ENCODE peak calls at places on chromosomes 1 and 21, in eight cellular contexts. X is kidney; P is CD4-positive, CD25-positive, alpha-beta regulatory T cell; C is small intestine; D is CD8-positive, alpha-beta memory T cell; M is upper lobe of right lung; B is IMR-90; V is cardiac muscle cell. R is an unnamed sample. For H3K9me3, the result is how much of the 10 kb centered on the place peaks cover.

GRCh38 chr1:224359207-224359606 is 2.5 kb downstream of the CNIH4 start:
- DNase-seq in B (no peak), X (no peak), M (no peak), D (no peak), V (no peak), C (no peak), P (no peak), R (no peak)

GRCh38 chr1:156767879-156768608 is 709 bp downstream of the PRCC start:
- DNase-seq in C (peak), P (peak), D (no peak), M (peak), V (peak), X (peak), B (no peak), R (peak)

GRCh38 chr1:30541721-30542485 is 181.5 kb downstream of the MATN1 start:
- DNase-seq in D (no peak), P (no peak), C (no peak), V (no peak), M (no peak), X (no peak), B (no peak), R (no peak)

GRCh38 chr1:66364578-66365391 is 169.2 kb upstream of the SGIP1 start:
- DNase-seq in B (peak), X (no peak), C (no peak), M (no peak), D (no peak), V (no peak), P (no peak), R (no peak)

GRCh38 chr1:35111106-35111505 is 31.9 kb downstream of the ZMYM1 start:
- DNase-seq in P (no peak), M (no peak), D (no peak), V (no peak), B (peak), X (no peak), C (no peak), R (no peak)

GRCh38 chr1:150061632-150062101 is 5.9 kb upstream of the VPS45 start:
- DNase-seq in X (no peak), B (peak), D (no peak), V (no peak), C (no peak), M (no peak), P (no peak), R (no peak)

GRCh38 chr1:20250346-20250989 is 40.2 kb upstream of the VWA5B1 start:
- DNase-seq in B (peak), P (no peak), C (peak), M (no peak), D (no peak), V (no peak), X (peak), R (no peak)

GRCh38 chr1:65068202-65069011 is 79.6 kb upstream of the AK4 start:
- DNase-seq in M (no peak), D (peak), X (no peak), V (no peak), P (no peak), B (peak), C (peak), R (no peak)

GRCh38 chr1:66402194-66402593 is 131.8 kb upstream of the SGIP1 start:
- DNase-seq in B (no peak), P (no peak), V (no peak), D (no peak), C (no peak), X (peak), M (no peak), R (peak)

GRCh38 chr21:31161157-31161556 is 122.9 kb upstream of the KRTAP19-8 start:
- DNase-seq in D (no peak), M (no peak), X (no peak), C (no peak), V (peak), B (peak), P (peak), R (no peak)

GRCh38 chr1:90850181-90850924 is 133.3 kb upstream of the BARHL2 start:
- DNase-seq in P (no peak), C (peak), M (peak), B (no peak), V (peak), D (no peak), X (no peak), R (peak)

GRCh38 chr1:107934573-107934972 is 30.4 kb downstream of the VAV3 start:
- DNase-seq in C (no peak), M (no peak), D (no peak), X (no peak), P (no peak), V (no peak), B (no peak), R (no peak)

GRCh38 chr21:46078322-46078981 is 19.5 kb upstream of the COL6A2 start:
- DNase-seq in V (no peak), B (no peak), C (no peak), X (peak), D (no peak), P (no peak), M (peak), R (peak)

GRCh38 chr1:112196731-112197130 is 199.3 kb upstream of the CTTNBP2NL start:
- DNase-seq in C (no peak), X (no peak), B (no peak), D (no peak), P (no peak), M (no peak), V (no peak), R (no peak)

GRCh38 chr1:99756598-99756997 is 9.8 kb downstream of the FRRS1 start:
- DNase-seq in V (no peak), D (no peak), M (no peak), X (no peak), B (peak), C (no peak), P (no peak), R (no peak)

GRCh38 chr1:205346956-205347574 is 9.7 kb downstream of the KLHDC8A start:
- DNase-seq in B (no peak), C (no peak), P (no peak), V (no peak), M (no peak), D (no peak), X (peak), R (no peak)

GRCh38 chr1:203448521-203449061 is 27.0 kb upstream of the PRELP start:
- DNase-seq in M (no peak), V (no peak), X (peak), C (no peak), B (no peak), D (no peak), P (no peak), R (no peak)

GRCh38 chr1:115218696-115219095 is 119.4 kb downstream of the NGF start:
- DNase-seq in D (no peak), V (no peak), C (no peak), X (no peak), M (no peak), B (no peak), P (no peak), R (no peak)

GRCh38 chr21:20802201-20802600 is 196.0 kb upstream of the NCAM2 start:
- DNase-seq in D (no peak), V (no peak), B (no peak), C (no peak), P (no peak), M (no peak), X (no peak), R (no peak)
- H3K9me3 ChIP-seq in D (under half), V (under half), B (under half), C (under half), P (under half), M (under half), X (under half), R (under half)

DNA sequence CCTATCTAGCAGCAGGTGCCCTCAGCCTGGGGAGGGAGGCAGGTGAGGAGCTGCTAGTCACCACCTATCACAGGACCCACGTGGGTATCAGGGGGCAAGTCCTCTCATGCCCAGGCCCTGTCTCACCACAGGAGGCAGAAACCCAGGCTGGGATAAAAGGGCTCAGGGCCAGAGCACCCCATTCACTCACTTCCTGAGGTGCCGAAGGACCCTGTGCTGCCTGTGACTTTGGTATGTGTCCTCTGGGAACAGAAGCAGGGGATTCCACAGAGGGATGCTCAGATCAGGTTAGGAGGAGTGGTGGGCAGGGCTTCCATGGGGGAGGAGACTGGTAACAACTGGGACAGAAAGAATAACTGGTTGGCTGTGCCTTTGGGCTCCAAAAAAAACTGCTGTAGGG is at the start of gene LCE1E:
- DNase-seq in D (no peak), X (no peak), C (no peak), M (no peak), V (no peak), P (no peak), B (no peak), R (no peak)
- H3K9me3 ChIP-seq in D (under half), X (under half), C (under half), M (under half), V (under half), P (under half), B (under half), R (under half)

DNA sequence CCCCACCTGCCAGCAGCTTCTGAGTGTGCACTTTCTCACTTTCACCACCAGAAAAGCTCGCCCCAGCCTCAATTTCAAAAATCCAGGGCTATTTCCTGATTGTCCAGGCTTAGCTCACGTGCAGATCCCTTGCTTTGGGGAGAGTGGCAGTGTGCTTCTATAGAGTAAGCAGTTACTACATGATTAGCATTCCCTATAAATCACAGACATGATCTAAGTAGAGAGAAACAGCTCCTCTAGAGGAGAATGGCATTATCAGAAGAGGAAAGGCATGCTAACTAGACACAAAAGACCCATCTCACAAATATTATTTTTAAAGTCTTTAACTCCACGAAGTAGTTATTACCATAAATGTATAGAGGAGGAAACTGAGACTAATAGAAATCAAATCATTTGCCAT is 455.9 kb upstream of the PKN2 start:
- DNase-seq in D (no peak), B (no peak), M (no peak), V (no peak), X (no peak), C (peak), P (no peak), R (no peak)
- H3K9me3 ChIP-seq in D (under half), B (under half), M (under half), V (under half), X (under half), C (under half), P (under half), R (under half)

GRCh38 chr1:37817481-37817880 is 9.5 kb upstream of the YRDC start:
- DNase-seq in P (no peak), D (no peak), C (no peak), X (no peak), V (no peak), B (peak), M (no peak), R (peak)

GRCh38 chr1:37809942-37810341 is 1.9 kb upstream of the YRDC start:
- DNase-seq in P (no peak), V (no peak), D (no peak), X (no peak), M (no peak), B (no peak), C (no peak), R (no peak)

GRCh38 chr1:37811027-37811655 is 3.1 kb upstream of the YRDC start:
- DNase-seq in P (peak), V (peak), X (no peak), B (peak), M (peak), D (peak), C (peak), R (peak)

GRCh38 chr1:37808369-37809319 is 636 bp upstream of the YRDC start:
- DNase-seq in D (no peak), C (peak), B (peak), V (peak), M (peak), P (no peak), X (peak), R (peak)

GRCh38 chr1:37814257-37814656 is 6.2 kb upstream of the YRDC start:
- DNase-seq in C (no peak), P (no peak), X (no peak), V (no peak), M (no peak), B (no peak), D (no peak), R (no peak)
- H3K9me3 ChIP-seq in C (under half), P (under half), X (under half), V (under half), M (under half), B (under half), D (under half), R (under half)

GRCh38 chr1:14334336-14335176 is 263.9 kb upstream of the KAZN start:
- DNase-seq in P (no peak), M (no peak), V (no peak), B (no peak), D (no peak), C (peak), X (no peak), R (no peak)
- H3K9me3 ChIP-seq in P (under half), M (under half), V (under half), B (under half), D (under half), C (under half), X (under half), R (under half)

DNA sequence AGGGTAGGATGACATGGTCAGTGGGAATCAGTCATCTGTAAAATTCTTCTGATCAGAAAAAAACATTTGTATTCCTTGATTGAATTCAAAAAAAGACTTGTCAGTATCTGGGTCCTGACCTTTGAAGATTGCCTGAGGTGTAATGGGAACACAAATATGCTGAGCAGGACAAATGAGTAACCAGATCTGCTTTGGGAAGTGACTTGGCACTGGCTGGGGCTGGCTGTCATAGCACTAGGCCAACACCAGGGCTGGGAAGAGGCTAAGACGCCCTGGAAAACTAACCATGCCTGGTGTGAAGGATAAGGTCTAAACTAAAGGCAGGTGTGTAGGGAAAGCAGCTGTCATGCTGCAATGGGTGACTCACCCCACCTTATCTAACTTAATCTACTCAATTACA is 452.9 kb upstream of the BEND5 start:
- DNase-seq in D (no peak), P (no peak), V (no peak), B (no peak), C (peak), X (peak), M (no peak), R (no peak)
- H3K9me3 ChIP-seq in D (under half), P (under half), V (under half), B (under half), C (under half), X (under half), M (under half), R (under half)

GRCh38 chr1:143625886-143626285 is 345.9 kb downstream of the FAM72C start:
- DNase-seq in V (no peak), D (no peak), B (no peak), P (no peak), C (no peak), X (no peak), M (no peak), R (no peak)
- H3K9me3 ChIP-seq in V (under half), D (under half), B (under half), P (under half), C (under half), X (under half), M (under half), R (under half)

DNA sequence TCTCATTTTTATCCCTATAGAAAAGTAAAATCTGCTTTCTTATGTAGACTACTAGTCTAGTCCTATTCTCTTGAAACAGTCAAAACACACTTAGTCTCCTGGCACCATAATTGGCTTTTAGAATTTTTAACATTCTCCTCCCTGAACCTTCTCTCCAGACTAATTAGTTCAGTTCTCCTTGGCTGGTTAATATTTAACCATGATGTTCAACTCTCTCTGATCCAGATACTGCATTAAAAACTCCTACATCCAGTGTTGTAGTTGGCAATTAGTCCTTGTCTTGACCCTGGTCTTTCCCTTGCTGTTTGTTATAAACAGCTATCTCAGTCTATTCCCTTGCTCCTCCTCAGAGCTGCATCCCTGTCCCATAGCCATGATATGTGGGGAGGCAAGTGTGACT is 422.9 kb upstream of the BEND5 start:
- DNase-seq in D (no peak), P (no peak), V (no peak), B (no peak), X (no peak), M (no peak), C (no peak), R (no peak)
- H3K9me3 ChIP-seq in D (under half), P (under half), V (under half), B (under half), X (under half), M (under half), C (under half), R (under half)

GRCh38 chr1:247131236-247131635 is 27.1 kb upstream of the ZNF669 start:
- DNase-seq in B (no peak), P (no peak), C (no peak), D (no peak), M (no peak), V (no peak), X (no peak), R (no peak)
- H3K9me3 ChIP-seq in B (under half), P (under half), C (under half), D (under half), M (under half), V (under half), X (under half), R (under half)

GRCh38 chr1:8733463-8733862 is 84.0 kb downstream of the RERE start:
- DNase-seq in P (no peak), M (no peak), B (no peak), D (no peak), C (no peak), X (no peak), V (no peak), R (no peak)

GRCh38 chr1:8739377-8739776 is 78.1 kb downstream of the RERE start:
- DNase-seq in V (no peak), B (no peak), X (no peak), D (no peak), M (no peak), C (no peak), P (no peak), R (no peak)

GRCh38 chr1:8742022-8742924 is 75.2 kb downstream of the RERE start:
- DNase-seq in X (no peak), P (no peak), V (no peak), D (no peak), M (no peak), B (no peak), C (peak), R (no peak)

GRCh38 chr1:8740034-8740449 is 77.4 kb downstream of the RERE start:
- DNase-seq in P (no peak), D (no peak), X (no peak), B (peak), V (no peak), C (no peak), M (no peak), R (no peak)

GRCh38 chr1:8736927-8737326 is 80.5 kb downstream of the RERE start:
- DNase-seq in B (no peak), C (no peak), M (no peak), D (no peak), V (no peak), P (no peak), X (no peak), R (no peak)
- H3K9me3 ChIP-seq in B (under half), C (under half), M (under half), D (under half), V (under half), P (under half), X (under half), R (under half)

R was measured in heart right ventricle.